ENCODE peak calls at places on chromosomes 16 and 17, in ten cellular contexts. One of them, this sample, is unnamed.

GRCh38 chr17:80790021-80790765 is 201.4 kb upstream of the CHMP6 start:
- DNase-seq in K562: no peak
- DNase-seq in IMR-90: no peak
- DNase-seq in NB4: peak
- DNase-seq in Peyer's patch: no peak
- DNase-seq in tibial nerve: no peak
- DNase-seq in transverse colon: no peak
- DNase-seq in right lobe of liver: no peak
- DNase-seq in vagina: no peak
- DNase-seq in HCT116: no peak
- DNase-seq in this sample: no peak

GRCh38 chr17:14118951-14119350 is 49.6 kb downstream of the COX10 start:
- DNase-seq in K562: no peak
- DNase-seq in IMR-90: no peak
- DNase-seq in NB4: no peak
- DNase-seq in Peyer's patch: no peak
- DNase-seq in tibial nerve: no peak
- DNase-seq in transverse colon: no peak
- DNase-seq in right lobe of liver: no peak
- DNase-seq in vagina: no peak
- DNase-seq in HCT116: no peak
- DNase-seq in this sample: no peak

GRCh38 chr17:14014647-14015046 is 54.7 kb upstream of the COX10 start:
- DNase-seq in K562: no peak
- DNase-seq in IMR-90: peak
- DNase-seq in NB4: no peak
- DNase-seq in Peyer's patch: no peak
- DNase-seq in tibial nerve: no peak
- DNase-seq in transverse colon: no peak
- DNase-seq in right lobe of liver: no peak
- DNase-seq in vagina: no peak
- DNase-seq in HCT116: no peak
- DNase-seq in this sample: no peak

GRCh38 chr16:62276632-62277031 is 240.4 kb upstream of the CDH8 start:
- DNase-seq in K562: no peak
- DNase-seq in IMR-90: no peak
- DNase-seq in NB4: no peak
- DNase-seq in Peyer's patch: no peak
- DNase-seq in tibial nerve: no peak
- DNase-seq in transverse colon: no peak
- DNase-seq in right lobe of liver: no peak
- DNase-seq in vagina: no peak
- DNase-seq in HCT116: no peak
- DNase-seq in this sample: no peak

GRCh38 chr17:41417576-41418015 is 6.8 kb downstream of the KRT37 start:
- DNase-seq in K562: peak
- DNase-seq in IMR-90: peak
- DNase-seq in NB4: peak
- DNase-seq in Peyer's patch: no peak
- DNase-seq in tibial nerve: no peak
- DNase-seq in transverse colon: no peak
- DNase-seq in right lobe of liver: no peak
- DNase-seq in vagina: no peak
- DNase-seq in HCT116: no peak
- DNase-seq in this sample: no peak

GRCh38 chr17:18246880-18247612 is 11.5 kb downstream of the FLII start:
- DNase-seq in K562: peak
- DNase-seq in IMR-90: peak
- DNase-seq in NB4: peak
- DNase-seq in Peyer's patch: peak
- DNase-seq in tibial nerve: peak
- DNase-seq in transverse colon: peak
- DNase-seq in right lobe of liver: no peak
- DNase-seq in vagina: no peak
- DNase-seq in HCT116: no peak
- DNase-seq in this sample: no peak

GRCh38 chr17:6473128-6473767 is 29.0 kb downstream of the PIMREG start:
- DNase-seq in K562: peak
- DNase-seq in IMR-90: peak
- DNase-seq in NB4: peak
- DNase-seq in Peyer's patch: peak
- DNase-seq in tibial nerve: peak
- DNase-seq in transverse colon: peak
- DNase-seq in right lobe of liver: peak
- DNase-seq in vagina: no peak
- DNase-seq in HCT116: peak
- DNase-seq in this sample: no peak

GRCh38 chr16:69942627-69943170 is 8.4 kb upstream of the CLEC18A start:
- DNase-seq in K562: no peak
- DNase-seq in IMR-90: no peak
- DNase-seq in NB4: no peak
- DNase-seq in Peyer's patch: no peak
- DNase-seq in tibial nerve: peak
- DNase-seq in transverse colon: no peak
- DNase-seq in right lobe of liver: no peak
- DNase-seq in vagina: no peak
- DNase-seq in HCT116: no peak
- DNase-seq in this sample: no peak

GRCh38 chr17:2709173-2709661 is 2.3 kb downstream of the CLUH start:
- DNase-seq in K562: no peak
- DNase-seq in IMR-90: no peak
- DNase-seq in NB4: peak
- DNase-seq in Peyer's patch: peak
- DNase-seq in tibial nerve: no peak
- DNase-seq in transverse colon: peak
- DNase-seq in right lobe of liver: peak
- DNase-seq in vagina: no peak
- DNase-seq in HCT116: no peak
- DNase-seq in this sample: no peak

GRCh38 chr17:27259356-27259755 is 34.6 kb upstream of the WSB1 start:
- DNase-seq in K562: no peak
- DNase-seq in IMR-90: no peak
- DNase-seq in NB4: no peak
- DNase-seq in Peyer's patch: no peak
- DNase-seq in tibial nerve: no peak
- DNase-seq in transverse colon: no peak
- DNase-seq in right lobe of liver: no peak
- DNase-seq in vagina: no peak
- DNase-seq in HCT116: no peak
- DNase-seq in this sample: no peak

GRCh38 chr17:27257031-27257357 is 36.9 kb upstream of the WSB1 start:
- DNase-seq in K562: no peak
- DNase-seq in IMR-90: no peak
- DNase-seq in NB4: no peak
- DNase-seq in Peyer's patch: no peak
- DNase-seq in tibial nerve: no peak
- DNase-seq in transverse colon: no peak
- DNase-seq in right lobe of liver: no peak
- DNase-seq in vagina: no peak
- DNase-seq in HCT116: no peak
- DNase-seq in this sample: no peak

GRCh38 chr17:27256225-27257030 is 37.5 kb upstream of the WSB1 start:
- DNase-seq in K562: no peak
- DNase-seq in IMR-90: peak
- DNase-seq in NB4: no peak
- DNase-seq in Peyer's patch: no peak
- DNase-seq in tibial nerve: no peak
- DNase-seq in transverse colon: no peak
- DNase-seq in right lobe of liver: no peak
- DNase-seq in vagina: no peak
- DNase-seq in HCT116: no peak
- DNase-seq in this sample: no peak
- TF ChIP-seq POLR2A in K562: no peak
- TF ChIP-seq POLR2A in IMR-90: no peak
- TF ChIP-seq POLR2A in NB4: no peak
- TF ChIP-seq POLR2A in Peyer's patch: no peak
- TF ChIP-seq POLR2A in tibial nerve: no peak
- TF ChIP-seq POLR2A in transverse colon: no peak
- TF ChIP-seq POLR2A in right lobe of liver: no peak
- TF ChIP-seq POLR2A in vagina: no peak
- TF ChIP-seq POLR2A in HCT116: no peak
- TF ChIP-seq POLR2A in this sample: no peak

GRCh38 chr16:71672125-71672524 is 46.1 kb downstream of the MARVELD3 start:
- DNase-seq in K562: no peak
- DNase-seq in IMR-90: no peak
- DNase-seq in NB4: no peak
- DNase-seq in Peyer's patch: no peak
- DNase-seq in tibial nerve: no peak
- DNase-seq in transverse colon: no peak
- DNase-seq in right lobe of liver: no peak
- DNase-seq in vagina: no peak
- DNase-seq in HCT116: no peak
- DNase-seq in this sample: no peak

GRCh38 chr16:71673190-71673956 is 47.4 kb downstream of the MARVELD3 start:
- DNase-seq in K562: no peak
- DNase-seq in IMR-90: no peak
- DNase-seq in NB4: no peak
- DNase-seq in Peyer's patch: no peak
- DNase-seq in tibial nerve: no peak
- DNase-seq in transverse colon: no peak
- DNase-seq in right lobe of liver: no peak
- DNase-seq in vagina: no peak
- DNase-seq in HCT116: no peak
- DNase-seq in this sample: no peak

GRCh38 chr16:71675380-71675779 is 49.1 kb downstream of the PHLPP2 start:
- DNase-seq in K562: no peak
- DNase-seq in IMR-90: peak
- DNase-seq in NB4: no peak
- DNase-seq in Peyer's patch: no peak
- DNase-seq in tibial nerve: no peak
- DNase-seq in transverse colon: no peak
- DNase-seq in right lobe of liver: no peak
- DNase-seq in vagina: no peak
- DNase-seq in HCT116: no peak
- DNase-seq in this sample: no peak

GRCh38 chr16:71676236-71676635 is 48.3 kb downstream of the PHLPP2 start:
- DNase-seq in K562: no peak
- DNase-seq in IMR-90: no peak
- DNase-seq in NB4: no peak
- DNase-seq in Peyer's patch: no peak
- DNase-seq in tibial nerve: no peak
- DNase-seq in transverse colon: no peak
- DNase-seq in right lobe of liver: no peak
- DNase-seq in vagina: no peak
- DNase-seq in HCT116: no peak
- DNase-seq in this sample: no peak

GRCh38 chr16:71674229-71674628 is 48.2 kb downstream of the MARVELD3 start:
- DNase-seq in K562: no peak
- DNase-seq in IMR-90: no peak
- DNase-seq in NB4: no peak
- DNase-seq in Peyer's patch: no peak
- DNase-seq in tibial nerve: no peak
- DNase-seq in transverse colon: no peak
- DNase-seq in right lobe of liver: no peak
- DNase-seq in vagina: no peak
- DNase-seq in HCT116: no peak
- DNase-seq in this sample: no peak
- H3K4me3 ChIP-seq in K562: no peak
- H3K4me3 ChIP-seq in IMR-90: no peak
- H3K4me3 ChIP-seq in NB4: no peak
- H3K4me3 ChIP-seq in Peyer's patch: no peak
- H3K4me3 ChIP-seq in tibial nerve: no peak
- H3K4me3 ChIP-seq in transverse colon: no peak
- H3K4me3 ChIP-seq in right lobe of liver: no peak
- H3K4me3 ChIP-seq in vagina: no peak
- H3K4me3 ChIP-seq in HCT116: no peak
- H3K4me3 ChIP-seq in this sample: no peak

GRCh38 chr17:75878174-75878998 is at the start of gene TRIM47:
- DNase-seq in K562: peak
- DNase-seq in IMR-90: peak
- DNase-seq in NB4: peak
- DNase-seq in Peyer's patch: peak
- DNase-seq in tibial nerve: peak
- DNase-seq in transverse colon: peak
- DNase-seq in right lobe of liver: peak
- DNase-seq in vagina: no peak
- DNase-seq in HCT116: no peak
- DNase-seq in this sample: no peak
- TF ChIP-seq POLR2A in K562: peak
- TF ChIP-seq POLR2A in IMR-90: no peak
- TF ChIP-seq POLR2A in NB4: no peak
- TF ChIP-seq POLR2A in Peyer's patch: peak
- TF ChIP-seq POLR2A in tibial nerve: peak
- TF ChIP-seq POLR2A in transverse colon: peak
- TF ChIP-seq POLR2A in right lobe of liver: peak
- TF ChIP-seq POLR2A in vagina: peak
- TF ChIP-seq POLR2A in HCT116: no peak
- TF ChIP-seq POLR2A in this sample: peak

GRCh38 chr16:87950765-87951549 is at the start of gene BANP:
- DNase-seq in K562: peak
- DNase-seq in IMR-90: peak
- DNase-seq in NB4: peak
- DNase-seq in Peyer's patch: peak
- DNase-seq in tibial nerve: peak
- DNase-seq in transverse colon: peak
- DNase-seq in right lobe of liver: peak
- DNase-seq in vagina: no peak
- DNase-seq in HCT116: peak
- DNase-seq in this sample: peak

GRCh38 chr16:87954361-87954760 is 3.1 kb downstream of the BANP start:
- DNase-seq in K562: no peak
- DNase-seq in IMR-90: no peak
- DNase-seq in NB4: no peak
- DNase-seq in Peyer's patch: no peak
- DNase-seq in tibial nerve: no peak
- DNase-seq in transverse colon: no peak
- DNase-seq in right lobe of liver: no peak
- DNase-seq in vagina: no peak
- DNase-seq in HCT116: no peak
- DNase-seq in this sample: no peak

GRCh38 chr16:87953308-87954208 is 2.3 kb downstream of the BANP start:
- DNase-seq in K562: no peak
- DNase-seq in IMR-90: no peak
- DNase-seq in NB4: no peak
- DNase-seq in Peyer's patch: no peak
- DNase-seq in tibial nerve: no peak
- DNase-seq in transverse colon: no peak
- DNase-seq in right lobe of liver: no peak
- DNase-seq in vagina: no peak
- DNase-seq in HCT116: no peak
- DNase-seq in this sample: no peak

GRCh38 chr16:87951550-87952538 is 610 bp downstream of the BANP start:
- DNase-seq in K562: no peak
- DNase-seq in IMR-90: no peak
- DNase-seq in NB4: peak
- DNase-seq in Peyer's patch: no peak
- DNase-seq in tibial nerve: no peak
- DNase-seq in transverse colon: peak
- DNase-seq in right lobe of liver: peak
- DNase-seq in vagina: no peak
- DNase-seq in HCT116: no peak
- DNase-seq in this sample: no peak

DNA sequence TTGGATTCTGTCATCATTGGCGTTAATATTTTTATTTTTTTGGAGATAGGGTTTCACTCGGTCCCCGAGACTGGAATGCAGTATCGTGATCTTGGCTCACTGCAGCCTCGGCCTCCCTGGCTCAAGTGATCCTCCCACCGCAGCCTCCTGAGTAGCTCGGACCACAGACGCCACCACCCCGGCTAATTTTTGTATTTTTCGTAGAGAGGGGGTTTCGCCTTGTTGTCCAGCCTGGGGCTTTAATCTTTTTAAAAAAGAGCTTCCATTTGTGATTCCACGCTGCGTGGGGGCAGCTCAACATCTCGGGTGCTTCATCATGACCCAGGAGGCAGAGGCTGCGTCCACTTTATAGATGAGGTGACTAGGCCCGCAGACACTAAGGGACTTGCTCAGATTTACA is 1.5 kb downstream of the BANP start:
- DNase-seq in K562: no peak
- DNase-seq in IMR-90: no peak
- DNase-seq in NB4: no peak
- DNase-seq in Peyer's patch: no peak
- DNase-seq in tibial nerve: no peak
- DNase-seq in transverse colon: no peak
- DNase-seq in right lobe of liver: no peak
- DNase-seq in vagina: no peak
- DNase-seq in HCT116: no peak
- DNase-seq in this sample: no peak
- H3K4me3 ChIP-seq in K562: peak
- H3K4me3 ChIP-seq in IMR-90: no peak
- H3K4me3 ChIP-seq in NB4: peak
- H3K4me3 ChIP-seq in Peyer's patch: no peak
- H3K4me3 ChIP-seq in tibial nerve: no peak
- H3K4me3 ChIP-seq in transverse colon: peak
- H3K4me3 ChIP-seq in right lobe of liver: no peak
- H3K4me3 ChIP-seq in vagina: peak
- H3K4me3 ChIP-seq in HCT116: peak
- H3K4me3 ChIP-seq in this sample: no peak